ENCODE peak calls at places on chromosomes 4 and X, in four cellular contexts. W is ACHN, Y is cardiac muscle cell, O is B cell. Q is an unnamed sample.

GRCh38 chrX:74349387-74349786 is 45.4 kb downstream of the ZCCHC13 start:
- DNase-seq in O (no peak), W (peak; percentile 33), Y (no peak), Q (no peak)

GRCh38 chr4:152663203-152664066 is 16.4 kb downstream of the TMEM154 start:
- DNase-seq in O (no peak), W (no peak), Y (no peak), Q (no peak)

GRCh38 chr4:177190995-177191568 is 118.6 kb upstream of the NEIL3 start:
- DNase-seq in O (no peak), Y (no peak), W (peak; percentile 32), Q (no peak)

GRCh38 chr4:147312376-147313046 is 168.4 kb upstream of the EDNRA start:
- DNase-seq in O (no peak), Y (peak; percentile 49), W (no peak), Q (peak; percentile 88)

GRCh38 chrX:147848009-147848408 is 63.7 kb upstream of the FMR1 start:
- DNase-seq in O (no peak), Y (no peak), W (no peak), Q (no peak)

GRCh38 chr4:8832130-8832930 is 39.3 kb downstream of the HMX1 start:
- DNase-seq in W (no peak), Y (no peak), O (no peak), Q (peak; percentile 40)

GRCh38 chrX:9542106-9542764 is 77.4 kb downstream of the TBL1X start:
- DNase-seq in W (no peak), Y (no peak), O (no peak), Q (no peak)

GRCh38 chr4:13173974-13174373 is 310.2 kb downstream of the RAB28 start:
- DNase-seq in Y (no peak), W (no peak), O (no peak), Q (no peak)

GRCh38 chr4:61210186-61210939 is 10.2 kb downstream of the ADGRL3 start:
- DNase-seq in W (no peak), O (no peak), Y (no peak), Q (no peak)

Q was measured in A673.